ENCODE peak calls at places on chromosome 1, in six cellular contexts. V, B, D, P, K and E are unnamed samples.
A peak's percentile ranks its signal among the peaks of the same experiment; 100 is the strongest.

GRCh38 chr1:151479462-151479861 is 20.2 kb upstream of the POGZ start:
- DNase-seq in V (no peak), B (no peak), D (no peak), P (no peak), K (no peak), E (no peak)

GRCh38 chr1:43760745-43761343 is 53.5 kb downstream of the ST3GAL3 start:
- DNase-seq in V (no peak), B (peak; percentile 39), D (no peak), P (no peak), K (no peak), E (peak; percentile 29)

GRCh38 chr1:62391369-62391971 is 45.4 kb upstream of the USP1 start:
- DNase-seq in V (no peak), B (no peak), D (no peak), P (peak; percentile 64), K (peak; percentile 25), E (peak; percentile 24)

GRCh38 chr1:21939650-21940374 is 2.7 kb upstream of the HSPG2 start:
- DNase-seq in V (peak; percentile 98), B (peak; percentile 95), D (peak; percentile 89), P (peak; percentile 92), K (peak; percentile 89), E (peak; percentile 92)

GRCh38 chr1:52191395-52191965 is 49.6 kb downstream of the ZFYVE9 start:
- DNase-seq in V (no peak), B (no peak), D (no peak), P (no peak), K (no peak), E (no peak)

GRCh38 chr1:3457910-3458621 is 3.6 kb downstream of the ARHGEF16 start:
- DNase-seq in V (no peak), B (no peak), D (no peak), P (no peak), K (no peak), E (no peak)

GRCh38 chr1:46410156-46411009 is 16.3 kb downstream of the FAAH start:
- DNase-seq in V (peak; percentile 29), B (peak; percentile 52), D (no peak), P (no peak), K (no peak), E (no peak)

GRCh38 chr1:58718435-58718834 is 18.6 kb upstream of the MYSM1 start:
- DNase-seq in V (peak; percentile 22), B (peak; percentile 24), D (no peak), P (no peak), K (no peak), E (peak; percentile 26)

GRCh38 chr1:182328591-182328990 is 63.0 kb downstream of the GLUL start:
- DNase-seq in V (no peak), B (no peak), D (no peak), P (no peak), K (no peak), E (no peak)

GRCh38 chr1:3629561-3630160 is 4.8 kb downstream of the TPRG1L start:
- DNase-seq in V (no peak), B (no peak), D (no peak), P (no peak), K (no peak), E (no peak)

GRCh38 chr1:21342961-21343838 is 52.9 kb upstream of the ECE1 start:
- DNase-seq in V (no peak), B (no peak), D (no peak), P (no peak), K (no peak), E (peak; percentile 60)

GRCh38 chr1:229582011-229582694 is 23.6 kb upstream of the ABCB10 start:
- DNase-seq in V (peak; percentile 29), B (peak; percentile 69), D (peak; percentile 47), P (no peak), K (peak; percentile 63), E (no peak)

GRCh38 chr1:16178596-16179497 is 23.0 kb upstream of the EPHA2 start:
- DNase-seq in V (no peak), B (no peak), D (no peak), P (no peak), K (no peak), E (peak; percentile 80)

GRCh38 chr1:235888119-235888643 is 21.5 kb upstream of the LYST start:
- DNase-seq in V (no peak), B (no peak), D (no peak), P (no peak), K (no peak), E (no peak)

GRCh38 chr1:110559157-110559556 is 40.2 kb upstream of the KCNA10 start:
- DNase-seq in V (peak; percentile 1), B (no peak), D (no peak), P (no peak), K (no peak), E (no peak)

GRCh38 chr1:41496080-41497055 is 11.9 kb upstream of the EDN2 start:
- DNase-seq in V (peak; percentile 83), B (peak; percentile 91), D (peak; percentile 92), P (peak; percentile 85), K (peak; percentile 91), E (peak; percentile 87)

GRCh38 chr1:29603622-29604021 is 367.3 kb downstream of the PTPRU start:
- DNase-seq in V (no peak), B (no peak), D (no peak), P (no peak), K (peak; percentile 17), E (no peak)

GRCh38 chr1:24074817-24075725 is 36.9 kb downstream of the MYOM3 start:
- DNase-seq in V (no peak), B (no peak), D (no peak), P (no peak), K (no peak), E (no peak)

GRCh38 chr1:151371744-151372410 is 628 bp downstream of the SELENBP1 start:
- DNase-seq in V (peak; percentile 35), B (peak; percentile 82), D (peak; percentile 63), P (peak; percentile 82), K (peak; percentile 63), E (peak; percentile 55)

GRCh38 chr1:9838946-9839345 is 15.2 kb upstream of the CLSTN1 start:
- DNase-seq in V (no peak), B (no peak), D (no peak), P (no peak), K (no peak), E (no peak)
- H3K4me3 ChIP-seq in V (no peak overlapping the region), B (no peak overlapping the region), D (no peak overlapping the region), P (no peak overlapping the region), K (no peak overlapping the region), E (no peak overlapping the region)

DNA sequence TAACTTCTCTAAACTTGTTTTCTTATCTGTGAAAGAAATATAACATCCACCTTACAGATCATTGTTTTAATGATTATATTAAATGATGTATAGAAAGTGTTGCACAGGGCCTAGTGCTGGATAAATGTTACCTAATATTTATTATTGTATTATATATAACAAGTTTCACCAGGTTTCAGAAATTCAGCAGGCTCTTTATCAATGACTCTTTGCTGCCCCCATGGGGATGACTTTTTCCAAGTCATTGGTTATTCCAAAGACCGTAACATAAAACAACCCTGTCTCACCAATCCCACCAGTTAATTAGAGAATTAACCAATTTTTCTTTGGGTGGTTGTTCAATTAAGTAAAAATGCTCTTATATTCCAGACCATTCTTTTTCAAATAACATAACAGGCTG is 7.3 kb upstream of the DEDD start:
- DNase-seq in V (peak; percentile 57), B (peak; percentile 72), D (no peak), P (no peak), K (peak; percentile 52), E (peak; percentile 71)
- TF ChIP-seq CTCF in V (peak; percentile 64), B (peak; percentile 45), D (peak; percentile 59), P (no peak), K (peak; percentile 65), E (peak; percentile 62)

GRCh38 chr1:154712166-154712838 is 104.3 kb upstream of the ADAR start:
- DNase-seq in V (no peak), B (no peak), D (no peak), P (no peak), K (no peak), E (no peak)
- H3K4me3 ChIP-seq in V (no peak overlapping the region), B (no peak overlapping the region), D (no peak overlapping the region), P (no peak overlapping the region), K (no peak overlapping the region), E (no peak overlapping the region)

DNA sequence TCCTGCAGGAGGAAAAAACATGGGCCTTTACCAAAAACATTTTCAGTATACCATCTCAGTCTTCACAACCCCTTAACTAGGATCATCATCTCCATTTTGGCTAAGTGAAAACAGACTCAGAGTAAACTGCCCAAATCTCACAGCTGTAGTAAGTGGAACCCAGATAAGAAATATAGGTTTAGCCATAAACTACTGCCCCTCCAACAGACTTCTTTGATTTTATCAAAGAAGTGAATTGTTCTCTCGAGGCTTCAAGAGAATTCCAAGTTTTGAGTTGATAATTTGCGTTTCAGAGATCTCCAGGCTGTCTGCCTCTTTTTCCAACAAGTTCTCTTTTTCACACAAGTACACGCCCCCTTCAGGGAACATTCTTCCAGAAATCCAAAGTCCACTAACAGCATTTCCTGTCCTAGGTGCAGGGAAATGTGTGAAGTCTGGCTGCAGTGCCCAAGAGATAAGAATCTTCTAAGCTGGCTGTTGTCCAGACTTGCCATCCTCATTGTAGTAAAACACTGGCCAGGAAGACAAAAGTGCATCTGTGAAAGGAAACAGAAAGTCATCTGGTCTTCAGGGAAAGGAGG is 30.8 kb downstream of the RNF19B start:
- DNase-seq in V (peak; percentile 19), B (peak; percentile 69), D (no peak), P (no peak), K (peak; percentile 56), E (peak; percentile 75)
- TF ChIP-seq CTCF in V (no peak), B (no peak), D (no peak), P (peak; percentile 2), K (no peak), E (no peak)

DNA sequence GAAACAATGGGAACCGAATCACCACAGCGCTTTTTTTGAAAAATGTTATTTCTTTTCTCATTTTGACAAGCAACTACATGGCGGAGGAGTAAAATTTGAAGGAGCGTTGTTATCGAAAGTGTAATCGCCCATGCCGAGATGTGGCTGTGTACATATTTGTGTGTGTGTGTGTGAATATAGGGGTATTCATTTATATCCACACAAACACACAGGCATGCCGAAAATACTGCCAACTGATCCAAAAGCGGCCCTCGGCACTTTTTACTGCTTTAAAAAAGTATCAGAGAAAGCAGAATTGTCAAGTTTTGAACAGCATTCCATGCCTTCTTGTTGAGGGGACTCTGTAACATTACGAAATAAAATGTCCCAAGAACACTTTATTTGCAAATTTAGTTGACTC is 1.1 kb downstream of the PBX1 start:
- DNase-seq in V (no peak), B (no peak), D (no peak), P (no peak), K (no peak), E (peak; percentile 42)
- H3K4me3 ChIP-seq in V (peak overlapping the region; percentile 75), B (peak overlapping the region; percentile 69), D (peak overlapping the region; percentile 82), P (peak overlapping the region; percentile 66), K (peak overlapping the region; percentile 93), E (peak overlapping the region; percentile 74)

DNA sequence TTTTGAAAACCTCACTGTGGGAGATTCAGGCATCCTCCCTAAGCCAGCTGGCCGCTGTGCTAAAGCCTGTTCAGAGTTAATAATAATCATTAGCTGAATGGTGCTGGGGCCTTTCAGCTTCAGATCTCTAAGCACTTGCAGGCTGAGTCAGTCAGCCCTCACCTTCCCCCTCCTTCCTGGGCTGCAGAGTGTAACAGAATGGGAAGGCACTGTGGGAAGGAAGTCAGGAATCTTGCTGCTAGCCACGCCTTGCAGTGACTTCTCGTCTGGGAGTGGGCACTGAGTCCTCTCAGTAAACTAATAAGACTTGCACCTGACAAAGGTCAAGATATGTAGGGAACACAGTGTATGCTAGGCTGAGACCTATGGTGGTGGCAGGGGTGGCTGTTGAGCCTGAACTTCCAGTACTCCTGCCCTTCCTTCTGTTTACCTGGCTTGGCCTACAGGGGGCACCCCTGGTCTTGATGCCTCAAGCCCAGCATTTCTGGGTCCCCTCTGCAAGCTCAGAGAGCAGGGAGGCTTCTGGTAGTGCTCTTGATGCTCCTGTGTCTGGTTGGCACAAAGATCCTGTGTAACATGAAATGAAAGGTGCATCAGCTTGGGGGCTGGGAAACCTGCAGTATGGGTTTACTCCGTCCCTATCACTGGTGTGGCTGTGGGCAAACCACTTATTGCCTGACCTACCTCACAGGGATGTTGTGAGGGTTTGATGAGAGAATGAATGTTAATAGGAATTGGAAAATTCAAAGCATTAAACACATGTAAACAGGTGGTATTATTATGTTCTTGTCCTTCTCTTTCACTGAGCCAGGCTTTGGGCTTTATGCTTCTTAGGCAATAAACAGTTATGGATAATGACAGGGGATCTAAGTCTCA is 6.0 kb downstream of the CYB561D1 start:
- DNase-seq in V (peak; percentile 76), B (peak; percentile 46), D (no peak), P (no peak), K (peak; percentile 54), E (no peak)
- TF ChIP-seq CTCF in V (peak; percentile 38), B (peak; percentile 61), D (peak; percentile 49), P (no peak), K (peak; percentile 38), E (peak; percentile 57)